ENCODE peak calls at places on chromosomes 13 and 19, in four cellular contexts. H is HFF-Myc; N is stimulated activated naive CD8-positive, alpha-beta T cell treated with anti-CD3 and anti-CD28 coated beads, Interleukin-15, Interleukin-2, amounts not matched to agents 100 U/mL and 50 U/mL, for 24 hours; U is aorta. P is an unnamed sample.

GRCh38 chr13:25798998-25799397 is 252.8 kb downstream of the SHISA2 start:
- DNase-seq in H (no peak), N (no peak), U (no peak), P (no peak)

GRCh38 chr19:10191347-10191746 is 3.4 kb downstream of the DNMT1 start:
- DNase-seq in H (peak; percentile 53), N (no peak), U (no peak), P (no peak)

GRCh38 chr13:33612641-33613638 is 205.0 kb upstream of the RFC3 start:
- DNase-seq in H (no peak), N (no peak), U (no peak), P (no peak)

GRCh38 chr19:4979211-4979807 is 10.4 kb downstream of the KDM4B start:
- DNase-seq in H (no peak), N (no peak), U (no peak), P (no peak)

GRCh38 chr19:12159773-12160414 is 3.0 kb upstream of the ZNF136 start:
- DNase-seq in H (no peak), N (peak; percentile 28), U (no peak), P (no peak)

GRCh38 chr13:24038405-24038804 is 122.1 kb upstream of the SPATA13 start:
- DNase-seq in H (peak; percentile 41), N (no peak), U (no peak), P (no peak)

GRCh38 chr19:34963531-34964406 is at the start of gene ZNF792:
- DNase-seq in H (no peak), N (peak; percentile 75), U (peak; percentile 90), P (peak; percentile 78)

GRCh38 chr13:35630551-35631275 is 154.2 kb upstream of the MAB21L1 start:
- DNase-seq in H (peak; percentile 56), N (no peak), U (no peak), P (no peak)

GRCh38 chr19:15418112-15418587 is 638 bp downstream of the AKAP8L start:
- DNase-seq in H (no peak), N (no peak), U (no peak), P (peak; percentile 78)

GRCh38 chr13:98650376-98651107 is 73.6 kb upstream of the STK24 start:
- DNase-seq in H (no peak), N (no peak), U (no peak), P (no peak)

GRCh38 chr13:87671031-87671823 is at the start of gene SLITRK5:
- DNase-seq in H (no peak), N (peak; percentile 74), U (peak; percentile 91), P (peak; percentile 80)

GRCh38 chr13:21240586-21240985 is 64.1 kb downstream of the MRPL57 start:
- DNase-seq in H (peak; percentile 78), N (no peak), U (no peak), P (no peak)

GRCh38 chr13:73235385-73235784 is 176.6 kb downstream of the KLF5 start:
- DNase-seq in H (no peak), N (no peak), U (no peak), P (no peak)

GRCh38 chr19:33344210-33344609 is 29.3 kb upstream of the CEBPG start:
- DNase-seq in H (no peak), N (no peak), U (no peak), P (peak; percentile 72)

GRCh38 chr19:1455336-1456120 is 5.6 kb downstream of the APC2 start:
- DNase-seq in H (no peak), N (peak; percentile 71), U (no peak), P (no peak)

P was measured in sigmoid colon.